ENCODE peak calls at places on chromosomes 2 and 18, in five cellular contexts. A, C, K, S and M are unnamed samples.

GRCh38 chr2:46327627-46328026 is 30.4 kb downstream of the EPAS1 start:
- DNase-seq in C (no peak), A (no peak), K (no peak), S (no peak), M (no peak)

GRCh38 chr18:36559458-36559857 is 261.9 kb downstream of the FHOD3 start:
- DNase-seq in A (no peak), K (no peak), C (no peak), S (no peak), M (no peak)

GRCh38 chr2:240293865-240294461 is 141.5 kb upstream of the GPC1 start:
- DNase-seq in A (no peak), C (no peak), K (peak), S (no peak), M (no peak)

GRCh38 chr2:172783091-172783898 is 47.6 kb downstream of the RAPGEF4 start:
- DNase-seq in A (peak), S (no peak), K (no peak), C (no peak), M (no peak)

GRCh38 chr2:39523308-39524044 is 86.4 kb upstream of the MAP4K3 start:
- DNase-seq in A (no peak), S (no peak), K (no peak), C (no peak), M (no peak)

GRCh38 chr2:226185613-226186211 is 613.9 kb downstream of the IRS1 start:
- DNase-seq in S (no peak), K (no peak), C (no peak), A (peak), M (no peak)

GRCh38 chr18:59024829-59025228 is 114.9 kb upstream of the SEC11C start:
- DNase-seq in C (no peak), S (no peak), K (no peak), A (no peak), M (no peak)

GRCh38 chr2:20198001-20198400 is 26.9 kb downstream of the SDC1 start:
- DNase-seq in C (no peak), A (no peak), K (no peak), S (peak), M (no peak)

GRCh38 chr2:165530-165929 is 98.3 kb downstream of the SH3YL1 start:
- DNase-seq in S (no peak), C (no peak), K (no peak), A (no peak), M (no peak)

GRCh38 chr18:37259711-37260110 is 305.9 kb downstream of the CELF4 start:
- DNase-seq in S (no peak), A (no peak), K (no peak), C (no peak), M (peak)

GRCh38 chr18:67417864-67418523 is 98.5 kb downstream of the DSEL start:
- DNase-seq in C (peak), K (no peak), S (no peak), A (no peak), M (no peak)

GRCh38 chr2:214019229-214019972 is 391.5 kb upstream of the VWC2L start:
- DNase-seq in K (no peak), S (no peak), A (peak), C (no peak), M (no peak)

GRCh38 chr18:2415656-2416055 is 155.6 kb downstream of the METTL4 start:
- DNase-seq in C (no peak), A (no peak), S (no peak), K (no peak), M (no peak)

GRCh38 chr2:238513346-238513745 is 86.6 kb downstream of the ASB1 start:
- DNase-seq in A (no peak), S (no peak), C (no peak), K (no peak), M (no peak)

GRCh38 chr2:80073134-80073561 is 231.4 kb downstream of the LRRTM1 start:
- DNase-seq in S (no peak), K (no peak), C (no peak), A (peak), M (peak)

GRCh38 chr18:48167901-48168300 is 237.4 kb upstream of the SMAD2 start:
- DNase-seq in A (no peak), C (peak), S (peak), K (no peak), M (no peak)

GRCh38 chr2:36433311-36434217 is 78.0 kb downstream of the CRIM1 start:
- DNase-seq in K (peak), C (no peak), A (no peak), S (no peak), M (peak)

GRCh38 chr2:69012310-69013122 is 463 bp upstream of the ANTXR1 start:
- DNase-seq in S (peak), C (peak), A (peak), K (peak), M (peak)

GRCh38 chr2:201891676-201892075 is 85.3 kb downstream of the CDK15 start:
- DNase-seq in C (no peak), S (no peak), A (peak), K (no peak), M (no peak)

GRCh38 chr2:120760446-120761135 is 24.9 kb downstream of the GLI2 start:
- DNase-seq in K (peak), S (no peak), A (no peak), C (peak), M (peak)

GRCh38 chr2:61193670-61194561 is 31.9 kb downstream of the C2orf74 start:
- DNase-seq in S (no peak), A (no peak), C (no peak), K (no peak), M (no peak)

GRCh38 chr2:236136483-236136882 is 31.7 kb downstream of the GBX2 start:
- DNase-seq in K (no peak), C (no peak), A (no peak), S (peak), M (no peak)

GRCh38 chr2:32479224-32479623 is 122.4 kb downstream of the BIRC6 start:
- DNase-seq in A (no peak), S (no peak), K (no peak), C (no peak), M (no peak)

GRCh38 chr2:175855794-175856453 is 146.1 kb downstream of the LNPK start:
- DNase-seq in A (peak), C (no peak), S (no peak), K (peak), M (peak)

GRCh38 chr2:227608469-227609338 is 5.9 kb downstream of the SCYGR3 start:
- DNase-seq in A (no peak), S (no peak), C (no peak), K (no peak), M (no peak)

GRCh38 chr2:22499082-22499844 is 885.7 kb upstream of the KLHL29 start:
- DNase-seq in A (no peak), K (no peak), S (no peak), C (no peak), M (peak)
- H3K27ac ChIP-seq in A (no peak), K (peak), S (no peak), C (no peak), M (peak)

GRCh38 chr18:12679183-12679786 is 21.4 kb upstream of the SPIRE1 start:
- DNase-seq in K (peak), A (peak), S (no peak), C (peak), M (no peak)
- H3K27ac ChIP-seq in K (peak), A (peak), S (peak), C (no peak), M (peak)

DNA sequence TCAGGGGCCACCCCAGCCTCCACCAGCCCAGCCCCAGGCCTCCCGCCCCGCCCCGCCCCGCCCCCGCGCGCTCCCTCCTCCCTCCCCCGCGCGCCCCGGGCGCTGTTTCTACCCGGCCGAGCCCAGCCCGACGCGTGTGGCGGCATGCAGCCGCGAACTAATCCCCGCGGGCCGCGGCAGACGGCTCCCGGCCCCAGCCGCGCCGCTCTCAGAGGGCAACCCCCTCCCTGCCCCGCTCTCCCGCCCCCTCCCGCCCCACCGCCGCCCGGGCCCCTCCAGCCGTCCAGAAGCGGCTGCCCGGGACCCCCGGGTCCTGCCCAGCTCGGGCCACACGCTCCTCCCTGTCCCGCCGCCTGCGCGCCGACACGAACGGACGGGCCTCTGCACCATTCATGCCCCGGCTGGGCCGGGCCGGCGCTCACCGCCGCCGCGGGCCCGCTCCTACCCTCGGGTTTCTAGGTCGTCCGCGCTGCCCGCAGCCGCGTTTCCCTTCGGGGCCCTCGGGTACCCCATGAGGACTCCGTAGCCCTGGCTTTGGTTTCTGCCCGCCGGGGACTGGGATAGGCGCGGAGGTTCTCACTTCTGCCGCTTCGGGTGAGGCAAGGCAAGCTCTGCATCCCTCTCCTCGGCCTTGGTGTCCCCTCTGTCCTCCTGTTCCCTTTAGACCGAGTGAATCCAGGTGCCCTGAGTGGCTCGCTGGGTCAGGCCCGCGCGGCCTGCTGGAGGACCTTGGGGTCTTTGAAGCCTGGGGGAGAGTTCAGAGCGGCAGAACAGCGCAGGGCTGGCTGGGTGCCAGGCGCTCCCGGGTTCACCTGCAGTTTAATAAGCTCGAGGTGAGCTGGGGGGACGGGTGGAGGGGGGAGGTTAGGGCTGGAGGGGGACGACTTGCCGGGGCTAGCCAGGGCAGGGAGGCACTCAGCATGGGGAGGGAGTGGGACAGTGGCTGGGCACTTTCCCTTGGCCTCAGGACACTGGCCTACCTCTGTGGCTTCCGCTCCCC is 3.1 kb downstream of the WNT10A start:
- DNase-seq in C (no peak), S (peak), K (no peak), A (no peak), M (no peak)
- H3K27ac ChIP-seq in C (no peak), S (no peak), K (no peak), A (no peak), M (no peak)

DNA sequence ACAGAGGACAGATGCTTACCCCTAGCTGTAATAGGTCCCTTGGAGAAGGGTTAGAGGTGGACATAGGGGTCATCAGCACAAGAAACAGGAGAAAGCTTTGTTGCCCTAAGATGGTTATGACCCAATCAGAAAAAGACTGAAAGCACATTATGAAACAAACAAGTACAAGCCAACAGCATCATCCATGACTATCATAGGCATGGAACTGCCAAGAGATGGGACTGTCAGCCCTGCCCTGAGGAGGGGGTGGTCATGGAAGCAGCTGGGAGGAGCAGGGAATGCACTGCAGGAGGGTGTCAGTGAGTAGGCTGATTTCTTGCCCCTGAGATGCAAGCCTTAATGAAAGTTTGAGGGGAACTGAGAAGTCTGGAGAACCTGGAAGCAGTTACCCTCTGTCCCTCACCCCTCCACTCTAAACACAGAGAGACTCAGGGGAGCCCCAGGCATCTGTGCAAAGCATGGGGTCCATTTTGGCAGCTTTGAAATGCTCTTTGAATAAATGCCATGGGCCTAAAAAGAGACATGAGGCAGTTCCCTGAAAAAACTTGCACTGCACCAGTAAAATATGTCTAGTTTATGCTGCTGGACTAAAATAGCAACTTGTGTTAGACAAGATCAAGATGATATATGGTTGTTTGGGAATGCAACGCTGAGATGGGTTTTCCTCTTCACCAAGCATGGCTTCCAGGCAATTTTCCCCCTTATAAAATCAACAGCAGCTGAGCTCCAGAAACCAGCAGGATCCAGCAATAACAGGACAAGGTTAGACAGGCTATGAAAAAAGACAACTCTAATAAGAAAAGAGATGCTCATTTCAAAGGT is 122.7 kb upstream of the ZFP36L2 start:
- DNase-seq in C (no peak), S (no peak), A (no peak), K (no peak), M (no peak)
- H3K27ac ChIP-seq in C (peak), S (no peak), A (no peak), K (peak), M (peak)

GRCh38 chr2:23900133-23900926 is 26.6 kb downstream of the ATAD2B start:
- DNase-seq in A (no peak), S (no peak), C (no peak), K (no peak), M (no peak)
- H3K27ac ChIP-seq in A (no peak), S (no peak), C (no peak), K (no peak), M (no peak)